ENCODE peak calls at places on chromosome 1, in ten cellular contexts. One of them, this sample, is unnamed.

GRCh38 chr1:67535474-67535873 is 105.3 kb upstream of the SERBP1 start:
- DNase-seq in central memory CD4-positive, alpha-beta T cell: no peak
- DNase-seq in HTR-8/SVneo: peak; percentile 74
- DNase-seq in astrocyte of the spinal cord: peak; percentile 83
- DNase-seq in NCI-H748 treated with DMSO at 0.1 percent for 48 hours: peak; percentile 39
- DNase-seq in NCI-H2171: peak; percentile 7
- DNase-seq in activated T-cell treated with anti-CD3 and anti-CD28 coated beads, Interleukin-2, amount 50 U/mL, for 72 hours: peak; percentile 74
- DNase-seq in stimulated activated CD4-positive, alpha-beta T cell treated with anti-CD3 and anti-CD28 coated beads, Interleukin-2, amount 100 ng/mL, for 48 hours: peak; percentile 47
- DNase-seq in stimulated activated CD8-positive, alpha-beta memory T cell treated with anti-CD3 and anti-CD28 coated beads, Interleukin-4, amount 100 ng/mL, for 24 hours: peak; percentile 19
- DNase-seq in hypothalamus: peak; percentile 38
- DNase-seq in this sample: peak; percentile 92

GRCh38 chr1:201528631-201529260 is 10.2 kb upstream of the NAV1 start:
- DNase-seq in central memory CD4-positive, alpha-beta T cell: no peak
- DNase-seq in HTR-8/SVneo: no peak
- DNase-seq in astrocyte of the spinal cord: no peak
- DNase-seq in NCI-H748 treated with DMSO at 0.1 percent for 48 hours: no peak
- DNase-seq in NCI-H2171: no peak
- DNase-seq in activated T-cell treated with anti-CD3 and anti-CD28 coated beads, Interleukin-2, amount 50 U/mL, for 72 hours: no peak
- DNase-seq in stimulated activated CD4-positive, alpha-beta T cell treated with anti-CD3 and anti-CD28 coated beads, Interleukin-2, amount 100 ng/mL, for 48 hours: no peak
- DNase-seq in stimulated activated CD8-positive, alpha-beta memory T cell treated with anti-CD3 and anti-CD28 coated beads, Interleukin-4, amount 100 ng/mL, for 24 hours: no peak
- DNase-seq in hypothalamus: no peak
- DNase-seq in this sample: no peak

GRCh38 chr1:116167625-116168276 is 56.6 kb downstream of the MAB21L3 start:
- DNase-seq in central memory CD4-positive, alpha-beta T cell: no peak
- DNase-seq in HTR-8/SVneo: no peak
- DNase-seq in astrocyte of the spinal cord: no peak
- DNase-seq in NCI-H748 treated with DMSO at 0.1 percent for 48 hours: no peak
- DNase-seq in NCI-H2171: no peak
- DNase-seq in activated T-cell treated with anti-CD3 and anti-CD28 coated beads, Interleukin-2, amount 50 U/mL, for 72 hours: no peak
- DNase-seq in stimulated activated CD4-positive, alpha-beta T cell treated with anti-CD3 and anti-CD28 coated beads, Interleukin-2, amount 100 ng/mL, for 48 hours: no peak
- DNase-seq in stimulated activated CD8-positive, alpha-beta memory T cell treated with anti-CD3 and anti-CD28 coated beads, Interleukin-4, amount 100 ng/mL, for 24 hours: no peak
- DNase-seq in hypothalamus: no peak
- DNase-seq in this sample: peak; percentile 13

GRCh38 chr1:228156941-228157351 is 7.2 kb downstream of the GJC2 start:
- DNase-seq in central memory CD4-positive, alpha-beta T cell: no peak
- DNase-seq in HTR-8/SVneo: no peak
- DNase-seq in astrocyte of the spinal cord: no peak
- DNase-seq in NCI-H748 treated with DMSO at 0.1 percent for 48 hours: no peak
- DNase-seq in NCI-H2171: no peak
- DNase-seq in activated T-cell treated with anti-CD3 and anti-CD28 coated beads, Interleukin-2, amount 50 U/mL, for 72 hours: no peak
- DNase-seq in stimulated activated CD4-positive, alpha-beta T cell treated with anti-CD3 and anti-CD28 coated beads, Interleukin-2, amount 100 ng/mL, for 48 hours: no peak
- DNase-seq in stimulated activated CD8-positive, alpha-beta memory T cell treated with anti-CD3 and anti-CD28 coated beads, Interleukin-4, amount 100 ng/mL, for 24 hours: no peak
- DNase-seq in hypothalamus: no peak
- DNase-seq in this sample: no peak

GRCh38 chr1:34088001-34088400 is 77.0 kb downstream of the CSMD2 start:
- DNase-seq in central memory CD4-positive, alpha-beta T cell: no peak
- DNase-seq in HTR-8/SVneo: no peak
- DNase-seq in astrocyte of the spinal cord: no peak
- DNase-seq in NCI-H748 treated with DMSO at 0.1 percent for 48 hours: no peak
- DNase-seq in NCI-H2171: no peak
- DNase-seq in activated T-cell treated with anti-CD3 and anti-CD28 coated beads, Interleukin-2, amount 50 U/mL, for 72 hours: no peak
- DNase-seq in stimulated activated CD4-positive, alpha-beta T cell treated with anti-CD3 and anti-CD28 coated beads, Interleukin-2, amount 100 ng/mL, for 48 hours: no peak
- DNase-seq in stimulated activated CD8-positive, alpha-beta memory T cell treated with anti-CD3 and anti-CD28 coated beads, Interleukin-4, amount 100 ng/mL, for 24 hours: no peak
- DNase-seq in hypothalamus: no peak
- DNase-seq in this sample: no peak

GRCh38 chr1:206442101-206442500 is 28.2 kb upstream of the IKBKE start:
- DNase-seq in central memory CD4-positive, alpha-beta T cell: no peak
- DNase-seq in HTR-8/SVneo: no peak
- DNase-seq in astrocyte of the spinal cord: peak; percentile 60
- DNase-seq in NCI-H748 treated with DMSO at 0.1 percent for 48 hours: no peak
- DNase-seq in NCI-H2171: no peak
- DNase-seq in activated T-cell treated with anti-CD3 and anti-CD28 coated beads, Interleukin-2, amount 50 U/mL, for 72 hours: peak; percentile 12
- DNase-seq in stimulated activated CD4-positive, alpha-beta T cell treated with anti-CD3 and anti-CD28 coated beads, Interleukin-2, amount 100 ng/mL, for 48 hours: no peak
- DNase-seq in stimulated activated CD8-positive, alpha-beta memory T cell treated with anti-CD3 and anti-CD28 coated beads, Interleukin-4, amount 100 ng/mL, for 24 hours: no peak
- DNase-seq in hypothalamus: no peak
- DNase-seq in this sample: no peak

GRCh38 chr1:185317886-185318310 is 855 bp upstream of the IVNS1ABP start:
- DNase-seq in central memory CD4-positive, alpha-beta T cell: peak; percentile 83
- DNase-seq in HTR-8/SVneo: peak; percentile 2
- DNase-seq in astrocyte of the spinal cord: no peak
- DNase-seq in NCI-H748 treated with DMSO at 0.1 percent for 48 hours: no peak
- DNase-seq in NCI-H2171: peak; percentile 15
- DNase-seq in activated T-cell treated with anti-CD3 and anti-CD28 coated beads, Interleukin-2, amount 50 U/mL, for 72 hours: peak; percentile 73
- DNase-seq in stimulated activated CD4-positive, alpha-beta T cell treated with anti-CD3 and anti-CD28 coated beads, Interleukin-2, amount 100 ng/mL, for 48 hours: peak; percentile 56
- DNase-seq in stimulated activated CD8-positive, alpha-beta memory T cell treated with anti-CD3 and anti-CD28 coated beads, Interleukin-4, amount 100 ng/mL, for 24 hours: peak; percentile 45
- DNase-seq in hypothalamus: peak; percentile 49
- DNase-seq in this sample: no peak

GRCh38 chr1:220748091-220748934 is at the start of gene MTARC2:
- DNase-seq in central memory CD4-positive, alpha-beta T cell: no peak
- DNase-seq in HTR-8/SVneo: peak; percentile 86
- DNase-seq in astrocyte of the spinal cord: peak; percentile 64
- DNase-seq in NCI-H748 treated with DMSO at 0.1 percent for 48 hours: peak; percentile 63
- DNase-seq in NCI-H2171: no peak
- DNase-seq in activated T-cell treated with anti-CD3 and anti-CD28 coated beads, Interleukin-2, amount 50 U/mL, for 72 hours: peak; percentile 11
- DNase-seq in stimulated activated CD4-positive, alpha-beta T cell treated with anti-CD3 and anti-CD28 coated beads, Interleukin-2, amount 100 ng/mL, for 48 hours: no peak
- DNase-seq in stimulated activated CD8-positive, alpha-beta memory T cell treated with anti-CD3 and anti-CD28 coated beads, Interleukin-4, amount 100 ng/mL, for 24 hours: no peak
- DNase-seq in hypothalamus: peak; percentile 54
- DNase-seq in this sample: peak; percentile 85

GRCh38 chr1:172397221-172397620 is 23.3 kb upstream of the C1orf105 start:
- DNase-seq in central memory CD4-positive, alpha-beta T cell: no peak
- DNase-seq in HTR-8/SVneo: no peak
- DNase-seq in astrocyte of the spinal cord: peak; percentile 62
- DNase-seq in NCI-H748 treated with DMSO at 0.1 percent for 48 hours: no peak
- DNase-seq in NCI-H2171: no peak
- DNase-seq in activated T-cell treated with anti-CD3 and anti-CD28 coated beads, Interleukin-2, amount 50 U/mL, for 72 hours: no peak
- DNase-seq in stimulated activated CD4-positive, alpha-beta T cell treated with anti-CD3 and anti-CD28 coated beads, Interleukin-2, amount 100 ng/mL, for 48 hours: no peak
- DNase-seq in stimulated activated CD8-positive, alpha-beta memory T cell treated with anti-CD3 and anti-CD28 coated beads, Interleukin-4, amount 100 ng/mL, for 24 hours: no peak
- DNase-seq in hypothalamus: no peak
- DNase-seq in this sample: peak; percentile 63

GRCh38 chr1:201713093-201713810 is 115.7 kb upstream of the IPO9 start:
- DNase-seq in central memory CD4-positive, alpha-beta T cell: no peak
- DNase-seq in HTR-8/SVneo: peak; percentile 94
- DNase-seq in astrocyte of the spinal cord: peak; percentile 98
- DNase-seq in NCI-H748 treated with DMSO at 0.1 percent for 48 hours: no peak
- DNase-seq in NCI-H2171: no peak
- DNase-seq in activated T-cell treated with anti-CD3 and anti-CD28 coated beads, Interleukin-2, amount 50 U/mL, for 72 hours: no peak
- DNase-seq in stimulated activated CD4-positive, alpha-beta T cell treated with anti-CD3 and anti-CD28 coated beads, Interleukin-2, amount 100 ng/mL, for 48 hours: no peak
- DNase-seq in stimulated activated CD8-positive, alpha-beta memory T cell treated with anti-CD3 and anti-CD28 coated beads, Interleukin-4, amount 100 ng/mL, for 24 hours: no peak
- DNase-seq in hypothalamus: peak; percentile 90
- DNase-seq in this sample: peak; percentile 94

GRCh38 chr1:115331531-115332331 is 6.3 kb downstream of the NGF start:
- DNase-seq in central memory CD4-positive, alpha-beta T cell: no peak
- DNase-seq in HTR-8/SVneo: no peak
- DNase-seq in astrocyte of the spinal cord: peak; percentile 61
- DNase-seq in NCI-H748 treated with DMSO at 0.1 percent for 48 hours: no peak
- DNase-seq in NCI-H2171: no peak
- DNase-seq in activated T-cell treated with anti-CD3 and anti-CD28 coated beads, Interleukin-2, amount 50 U/mL, for 72 hours: no peak
- DNase-seq in stimulated activated CD4-positive, alpha-beta T cell treated with anti-CD3 and anti-CD28 coated beads, Interleukin-2, amount 100 ng/mL, for 48 hours: no peak
- DNase-seq in stimulated activated CD8-positive, alpha-beta memory T cell treated with anti-CD3 and anti-CD28 coated beads, Interleukin-4, amount 100 ng/mL, for 24 hours: no peak
- DNase-seq in hypothalamus: no peak
- DNase-seq in this sample: no peak

GRCh38 chr1:68093737-68094136 is 43.3 kb upstream of the DIRAS3 start:
- DNase-seq in central memory CD4-positive, alpha-beta T cell: no peak
- DNase-seq in HTR-8/SVneo: no peak
- DNase-seq in astrocyte of the spinal cord: peak; percentile 44
- DNase-seq in NCI-H748 treated with DMSO at 0.1 percent for 48 hours: no peak
- DNase-seq in NCI-H2171: no peak
- DNase-seq in activated T-cell treated with anti-CD3 and anti-CD28 coated beads, Interleukin-2, amount 50 U/mL, for 72 hours: no peak
- DNase-seq in stimulated activated CD4-positive, alpha-beta T cell treated with anti-CD3 and anti-CD28 coated beads, Interleukin-2, amount 100 ng/mL, for 48 hours: no peak
- DNase-seq in stimulated activated CD8-positive, alpha-beta memory T cell treated with anti-CD3 and anti-CD28 coated beads, Interleukin-4, amount 100 ng/mL, for 24 hours: no peak
- DNase-seq in hypothalamus: no peak
- DNase-seq in this sample: no peak

GRCh38 chr1:41404308-41404755 is 43.1 kb downstream of the FOXO6 start:
- DNase-seq in central memory CD4-positive, alpha-beta T cell: no peak
- DNase-seq in HTR-8/SVneo: peak; percentile 77
- DNase-seq in astrocyte of the spinal cord: no peak
- DNase-seq in NCI-H748 treated with DMSO at 0.1 percent for 48 hours: peak; percentile 100
- DNase-seq in NCI-H2171: peak; percentile 99
- DNase-seq in activated T-cell treated with anti-CD3 and anti-CD28 coated beads, Interleukin-2, amount 50 U/mL, for 72 hours: peak; percentile 20
- DNase-seq in stimulated activated CD4-positive, alpha-beta T cell treated with anti-CD3 and anti-CD28 coated beads, Interleukin-2, amount 100 ng/mL, for 48 hours: no peak
- DNase-seq in stimulated activated CD8-positive, alpha-beta memory T cell treated with anti-CD3 and anti-CD28 coated beads, Interleukin-4, amount 100 ng/mL, for 24 hours: no peak
- DNase-seq in hypothalamus: no peak
- DNase-seq in this sample: peak; percentile 40

GRCh38 chr1:197400522-197400902 is 132.5 kb downstream of the CRB1 start:
- DNase-seq in central memory CD4-positive, alpha-beta T cell: no peak
- DNase-seq in HTR-8/SVneo: no peak
- DNase-seq in astrocyte of the spinal cord: no peak
- DNase-seq in NCI-H748 treated with DMSO at 0.1 percent for 48 hours: no peak
- DNase-seq in NCI-H2171: no peak
- DNase-seq in activated T-cell treated with anti-CD3 and anti-CD28 coated beads, Interleukin-2, amount 50 U/mL, for 72 hours: no peak
- DNase-seq in stimulated activated CD4-positive, alpha-beta T cell treated with anti-CD3 and anti-CD28 coated beads, Interleukin-2, amount 100 ng/mL, for 48 hours: no peak
- DNase-seq in stimulated activated CD8-positive, alpha-beta memory T cell treated with anti-CD3 and anti-CD28 coated beads, Interleukin-4, amount 100 ng/mL, for 24 hours: no peak
- DNase-seq in hypothalamus: no peak
- DNase-seq in this sample: no peak

GRCh38 chr1:114219247-114219872 is 65.7 kb upstream of the SYT6 start:
- DNase-seq in central memory CD4-positive, alpha-beta T cell: no peak
- DNase-seq in HTR-8/SVneo: peak; percentile 11
- DNase-seq in astrocyte of the spinal cord: peak; percentile 8
- DNase-seq in NCI-H748 treated with DMSO at 0.1 percent for 48 hours: no peak
- DNase-seq in NCI-H2171: no peak
- DNase-seq in activated T-cell treated with anti-CD3 and anti-CD28 coated beads, Interleukin-2, amount 50 U/mL, for 72 hours: no peak
- DNase-seq in stimulated activated CD4-positive, alpha-beta T cell treated with anti-CD3 and anti-CD28 coated beads, Interleukin-2, amount 100 ng/mL, for 48 hours: no peak
- DNase-seq in stimulated activated CD8-positive, alpha-beta memory T cell treated with anti-CD3 and anti-CD28 coated beads, Interleukin-4, amount 100 ng/mL, for 24 hours: no peak
- DNase-seq in hypothalamus: no peak
- DNase-seq in this sample: no peak

This sample was measured in endothelial cell of umbilical vein.